ENCODE peak calls at places on chromosomes 2 and 18, in five cellular contexts. P, F, N, M and J are unnamed samples.

GRCh38 chr2:186164325-186164724 is 321.7 kb upstream of the ZC3H15 start:
- DNase-seq in P (no peak), F (no peak), N (no peak), M (no peak), J (no peak)

GRCh38 chr2:705971-706511 is 28.8 kb upstream of the TMEM18 start:
- DNase-seq in P (no peak), F (no peak), N (no peak), M (no peak), J (no peak)

GRCh38 chr2:85355073-85355410 is 473 bp downstream of the ELMOD3 start:
- DNase-seq in P (peak; percentile 19), F (peak; percentile 14), N (no peak), M (no peak), J (no peak)

GRCh38 chr2:111675419-111676194 is 208.4 kb downstream of the ANAPC1 start:
- DNase-seq in P (no peak), F (no peak), N (no peak), M (no peak), J (no peak)

GRCh38 chr2:7517851-7518250 is 600.6 kb downstream of the RNF144A start:
- DNase-seq in P (no peak), F (no peak), N (no peak), M (no peak), J (no peak)

GRCh38 chr18:63869851-63870250 is 17.7 kb upstream of the SERPINB2 start:
- DNase-seq in P (no peak), F (peak; percentile 57), N (no peak), M (no peak), J (no peak)

GRCh38 chr18:44795241-44795640 is 114.6 kb downstream of the SETBP1 start:
- DNase-seq in P (no peak), F (no peak), N (no peak), M (no peak), J (no peak)

GRCh38 chr2:120538691-120539420 is 192.9 kb downstream of the INHBB start:
- DNase-seq in P (no peak), F (peak; percentile 74), N (no peak), M (no peak), J (no peak)

GRCh38 chr2:201816674-201817073 is 10.3 kb downstream of the CDK15 start:
- DNase-seq in P (no peak), F (no peak), N (no peak), M (no peak), J (no peak)

GRCh38 chr2:25322313-25322712 is 19.4 kb downstream of the DNMT3A start:
- DNase-seq in P (no peak), F (no peak), N (no peak), M (no peak), J (peak; percentile 44)

GRCh38 chr2:9629222-9630000 is 1.4 kb downstream of the YWHAQ start:
- DNase-seq in P (no peak), F (peak; percentile 51), N (no peak), M (no peak), J (no peak)

GRCh38 chr2:23418490-23418911 is 33.5 kb downstream of the KLHL29 start:
- DNase-seq in P (peak; percentile 10), F (peak; percentile 31), N (no peak), M (no peak), J (no peak)

GRCh38 chr2:32865399-32866068 is 81.2 kb upstream of the LTBP1 start:
- DNase-seq in P (no peak), F (peak; percentile 88), N (no peak), M (no peak), J (no peak)

GRCh38 chr2:15348028-15348427 is 213.1 kb downstream of the NBAS start:
- DNase-seq in P (no peak), F (no peak), N (no peak), M (no peak), J (no peak)

GRCh38 chr2:190929919-190930318 is 49.3 kb downstream of the GLS start:
- DNase-seq in P (no peak), F (no peak), N (no peak), M (no peak), J (no peak)

GRCh38 chr2:102620367-102620766 is 1.0 kb downstream of the SLC9A2 start:
- DNase-seq in P (no peak), F (peak; percentile 55), N (no peak), M (no peak), J (no peak)

GRCh38 chr2:5696351-5696740 is 4.2 kb downstream of the SOX11 start:
- DNase-seq in P (no peak), F (no peak), N (no peak), M (no peak), J (peak; percentile 71)

DNA sequence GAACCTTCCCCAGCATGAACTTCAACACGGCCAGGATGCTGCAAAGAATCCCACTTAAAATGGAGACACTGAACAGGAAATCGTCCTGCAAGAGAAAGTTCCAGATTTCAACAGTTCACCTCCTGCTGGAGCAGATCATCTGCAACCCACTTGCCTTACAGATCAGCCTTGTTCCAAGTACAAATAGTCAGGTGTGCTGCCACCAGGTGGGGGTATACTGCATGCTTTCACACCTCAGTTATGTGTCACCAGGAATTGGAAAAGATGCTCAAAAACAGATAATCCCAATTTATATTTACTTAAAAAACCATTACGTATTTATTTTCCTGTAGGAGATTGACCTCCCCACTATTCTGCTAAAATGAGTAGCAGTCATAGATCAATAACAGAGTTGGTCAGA is 212.3 kb downstream of the MGAT5 start:
- DNase-seq in P (no peak), F (peak; percentile 55), N (no peak), M (no peak), J (no peak)
- TF ChIP-seq CTCF in P (no peak), F (peak; percentile 76), N (peak; percentile 36), M (no peak), J (no peak)

GRCh38 chr18:14922031-14922430 is 174.1 kb downstream of the ANKRD30B start:
- DNase-seq in P (no peak), F (no peak), N (no peak), M (no peak), J (no peak)

GRCh38 chr18:14920976-14921375 is 173.0 kb downstream of the ANKRD30B start:
- DNase-seq in P (no peak), F (no peak), N (no peak), M (no peak), J (no peak)

GRCh38 chr18:14924226-14924625 is 176.3 kb downstream of the ANKRD30B start:
- DNase-seq in P (no peak), F (peak; percentile 33), N (no peak), M (no peak), J (no peak)

GRCh38 chr18:14921547-14921946 is 173.6 kb downstream of the ANKRD30B start:
- DNase-seq in P (no peak), F (no peak), N (no peak), M (no peak), J (no peak)

DNA sequence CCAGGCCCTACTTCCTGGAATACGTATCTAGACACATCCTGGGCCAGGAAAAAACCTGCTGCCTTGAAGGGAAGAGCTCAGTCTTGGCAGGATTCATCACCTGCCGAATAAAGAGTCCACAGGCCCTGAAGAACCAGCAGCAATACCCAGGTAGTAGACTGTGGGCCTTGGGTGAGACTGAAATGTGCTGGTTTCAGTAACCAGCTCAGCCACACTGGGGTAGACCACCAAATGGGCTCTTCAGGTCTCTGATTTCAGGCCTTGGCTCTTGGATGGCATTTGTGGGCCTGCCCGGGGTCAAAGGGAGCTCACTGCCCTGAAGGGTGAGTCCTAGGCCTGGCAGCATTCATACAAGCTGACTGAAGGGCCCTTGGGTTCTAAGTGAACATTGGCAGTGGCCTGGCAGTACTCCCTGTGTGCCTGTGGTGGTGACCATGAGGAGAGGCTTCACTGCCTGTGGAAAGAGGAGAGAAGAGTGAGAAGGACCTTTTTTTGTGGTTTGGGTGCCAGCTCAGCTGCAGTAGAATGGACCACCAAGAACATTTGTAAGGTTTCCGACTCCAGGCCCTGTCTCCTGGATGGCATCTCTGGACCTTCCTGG is 175.1 kb downstream of the ANKRD30B start:
- DNase-seq in P (no peak), F (no peak), N (no peak), M (no peak), J (no peak)
- H3K9me3 ChIP-seq in P (no peaks in the 10 kb centered on the region), F (no peaks in the 10 kb centered on the region), N (no peaks in the 10 kb centered on the region), M (no peaks in the 10 kb centered on the region), J (no peaks in the 10 kb centered on the region)

GRCh38 chr2:44952143-44952805 is 10.8 kb downstream of the SIX3 start:
- DNase-seq in P (no peak), F (peak; percentile 43), N (peak; percentile 75), M (no peak), J (no peak)
- TF ChIP-seq CTCF in P (peak; percentile 25), F (peak; percentile 70), N (peak; percentile 91), M (peak; percentile 38), J (peak; percentile 49)

GRCh38 chr2:108399479-108399878 is 21.7 kb downstream of the SULT1C4 start:
- DNase-seq in P (no peak), F (no peak), N (no peak), M (no peak), J (no peak)
- H3K9me3 ChIP-seq in P (no peaks in the 10 kb centered on the region), F (no peaks in the 10 kb centered on the region), N (peaks cover 5% of the 10 kb centered on the region), M (peaks cover 31% of the 10 kb centered on the region), J (peaks cover 50% of the 10 kb centered on the region)

GRCh38 chr2:45002661-45003210 is 6.5 kb downstream of the SIX2 start:
- DNase-seq in P (no peak), F (no peak), N (no peak), M (no peak), J (no peak)
- TF ChIP-seq CTCF in P (no peak), F (no peak), N (no peak), M (no peak), J (no peak)

GRCh38 chr2:48529676-48530032 is 300 bp upstream of the STON1 start:
- DNase-seq in P (peak; percentile 42), F (no peak), N (no peak), M (peak; percentile 15), J (no peak)
- H3K9me3 ChIP-seq in P (no peaks in the 10 kb centered on the region), F (no peaks in the 10 kb centered on the region), N (no peaks in the 10 kb centered on the region), M (no peaks in the 10 kb centered on the region), J (no peaks in the 10 kb centered on the region)